ENCODE peak calls at places on chromosomes 3 and 15, in six cellular contexts. Q, R, X, U, I and Z are unnamed samples.

GRCh38 chr15:22944651-22945050 is 35.5 kb downstream of the CYFIP1 start:
- DNase-seq in Q (no peak), R (peak; percentile 69), X (peak; percentile 43), U (no peak), I (no peak), Z (peak; percentile 50)

GRCh38 chr3:43307649-43308048 is 21.3 kb downstream of the SNRK start:
- DNase-seq in Q (no peak), R (no peak), X (no peak), U (no peak), I (no peak), Z (no peak)

GRCh38 chr3:171354706-171355582 is 105.3 kb downstream of the TNIK start:
- DNase-seq in Q (peak; percentile 70), R (no peak), X (no peak), U (no peak), I (no peak), Z (peak; percentile 75)

GRCh38 chr3:5162102-5162501 is 25.4 kb upstream of the EDEM1 start:
- DNase-seq in Q (peak; percentile 61), R (no peak), X (no peak), U (no peak), I (no peak), Z (peak; percentile 32)

GRCh38 chr3:52237659-52238172 is 1.2 kb downstream of the TWF2 start:
- DNase-seq in Q (peak; percentile 94), R (peak; percentile 24), X (peak; percentile 88), U (peak; percentile 91), I (no peak), Z (peak; percentile 65)

GRCh38 chr3:70233812-70234211 is 78.6 kb downstream of the MDFIC2 start:
- DNase-seq in Q (no peak), R (no peak), X (no peak), U (no peak), I (no peak), Z (no peak)

GRCh38 chr3:10160346-10160745 is 4.4 kb upstream of the IRAK2 start:
- DNase-seq in Q (no peak), R (no peak), X (no peak), U (no peak), I (no peak), Z (no peak)

GRCh38 chr3:129358177-129359101 is 70.0 kb downstream of the EFCAB12 start:
- DNase-seq in Q (no peak), R (no peak), X (no peak), U (no peak), I (peak; percentile 45), Z (no peak)

GRCh38 chr15:88834211-88834812 is 31.1 kb downstream of the ACAN start:
- DNase-seq in Q (peak; percentile 63), R (no peak), X (no peak), U (peak; percentile 78), I (no peak), Z (no peak)

GRCh38 chr3:128278761-128279593 is 125.7 kb downstream of the EEFSEC start:
- DNase-seq in Q (peak; percentile 67), R (peak; percentile 49), X (no peak), U (peak; percentile 86), I (peak; percentile 46), Z (no peak)

GRCh38 chr15:58746174-58746573 is 3.3 kb downstream of the ADAM10 start:
- DNase-seq in Q (no peak), R (no peak), X (no peak), U (no peak), I (no peak), Z (no peak)

GRCh38 chr15:73927003-73927475 is 777 bp downstream of the LOXL1 start:
- DNase-seq in Q (no peak), R (no peak), X (no peak), U (peak; percentile 64), I (peak; percentile 41), Z (peak; percentile 76)

GRCh38 chr3:101333883-101334282 is 13.5 kb upstream of the IMPG2 start:
- DNase-seq in Q (no peak), R (no peak), X (no peak), U (no peak), I (no peak), Z (no peak)

GRCh38 chr3:88589131-88589530 is 439.4 kb downstream of the C3orf38 start:
- DNase-seq in Q (no peak), R (no peak), X (no peak), U (no peak), I (no peak), Z (no peak)

GRCh38 chr3:169147246-169148008 is 516.1 kb downstream of the MECOM start:
- DNase-seq in Q (no peak), R (peak; percentile 32), X (no peak), U (no peak), I (peak; percentile 80), Z (peak; percentile 72)

GRCh38 chr3:65888980-65889706 is 149.6 kb downstream of the MAGI1 start:
- DNase-seq in Q (peak; percentile 93), R (no peak), X (peak; percentile 44), U (no peak), I (no peak), Z (no peak)

GRCh38 chr15:87829651-87830050 is 426.9 kb downstream of the NTRK3 start:
- DNase-seq in Q (peak; percentile 39), R (no peak), X (peak; percentile 62), U (no peak), I (no peak), Z (no peak)

GRCh38 chr15:53982281-53982680 is 4.0 kb downstream of the UNC13C start:
- DNase-seq in Q (no peak), R (no peak), X (no peak), U (no peak), I (no peak), Z (no peak)

GRCh38 chr15:60800729-60801072 is 321.8 kb upstream of the ICE2 start:
- DNase-seq in Q (no peak), R (no peak), X (no peak), U (no peak), I (no peak), Z (no peak)

GRCh38 chr15:83556754-83557153 is 97.2 kb upstream of the ADAMTSL3 start:
- DNase-seq in Q (no peak), R (no peak), X (no peak), U (no peak), I (no peak), Z (no peak)

GRCh38 chr3:71659758-71660666 is 65.2 kb downstream of the EIF4E3 start:
- DNase-seq in Q (no peak), R (no peak), X (no peak), U (no peak), I (no peak), Z (no peak)

GRCh38 chr3:38634133-38634532 is 15.4 kb downstream of the SCN5A start:
- DNase-seq in Q (peak; percentile 89), R (no peak), X (no peak), U (no peak), I (no peak), Z (peak; percentile 98)

GRCh38 chr3:27930052-27930602 is 208.0 kb upstream of the EOMES start:
- DNase-seq in Q (no peak), R (no peak), X (no peak), U (no peak), I (no peak), Z (no peak)

GRCh38 chr3:149299938-149300791 is 33.3 kb downstream of the TM4SF18 start:
- DNase-seq in Q (peak; percentile 99), R (peak; percentile 56), X (no peak), U (no peak), I (no peak), Z (peak; percentile 87)